ENCODE peak calls at places on chromosomes 6 and 20, in ten cellular contexts. S is heart left ventricle; E is colonic mucosa; Y is cardiac muscle cell; I is CD8-positive, alpha-beta T cell; U is effector memory CD4-positive, alpha-beta T cell; O is trophoblast cell; P is naive thymus-derived CD4-positive, alpha-beta T cell; X is ovary; Z is aorta. A is an unnamed sample.

GRCh38 chr20:5470943-5471342 is 154.2 kb upstream of the PROKR2 start:
- DNase-seq in S (no peak), E (no peak), Y (no peak), I (no peak), U (no peak), O (no peak), P (no peak), X (no peak), Z (no peak), A (no peak)

GRCh38 chr6:111114484-111114883 is 27.2 kb downstream of the SLC16A10 start:
- DNase-seq in S (no peak), E (no peak), Y (peak; percentile 16), I (no peak), U (no peak), O (no peak), P (peak; percentile 24), X (no peak), Z (no peak), A (no peak)

GRCh38 chr6:101296184-101296583 is 97.3 kb upstream of the GRIK2 start:
- DNase-seq in S (no peak), E (no peak), Y (peak; percentile 3), I (no peak), U (no peak), O (no peak), P (no peak), X (no peak), Z (no peak), A (no peak)

GRCh38 chr6:156427345-156427744 is 349.8 kb upstream of the ARID1B start:
- DNase-seq in S (peak; percentile 72), E (no peak), Y (peak; percentile 78), I (no peak), U (no peak), O (peak; percentile 2), P (no peak), X (no peak), Z (peak; percentile 78), A (peak; percentile 78)

GRCh38 chr6:96923400-96923799 is 1.1 kb upstream of the KLHL32 start:
- DNase-seq in S (no peak), E (no peak), Y (no peak), I (no peak), U (no peak), O (no peak), P (no peak), X (no peak), Z (no peak), A (no peak)

GRCh38 chr6:107576852-107577251 is 86.9 kb downstream of the SOBP start:
- DNase-seq in S (no peak), E (no peak), Y (peak; percentile 21), I (no peak), U (no peak), O (no peak), P (no peak), X (no peak), Z (no peak), A (no peak)

GRCh38 chr6:29757282-29757681 is 34.0 kb downstream of the HLA-F start:
- DNase-seq in S (no peak), E (peak; percentile 10), Y (no peak), I (no peak), U (no peak), O (no peak), P (no peak), X (no peak), Z (no peak), A (no peak)

GRCh38 chr6:156910938-156911337 is 133.8 kb downstream of the ARID1B start:
- DNase-seq in S (no peak), E (no peak), Y (no peak), I (no peak), U (no peak), O (no peak), P (no peak), X (no peak), Z (no peak), A (no peak)

GRCh38 chr20:45937765-45938164 is 3.3 kb downstream of the PCIF1 start:
- DNase-seq in S (no peak), E (no peak), Y (no peak), I (no peak), U (no peak), O (no peak), P (no peak), X (no peak), Z (no peak), A (no peak)

GRCh38 chr6:38283734-38284362 is 355.9 kb downstream of the BTBD9 start:
- DNase-seq in S (no peak), E (no peak), Y (no peak), I (no peak), U (no peak), O (no peak), P (no peak), X (no peak), Z (no peak), A (no peak)

GRCh38 chr6:20319520-20320357 is 81.9 kb upstream of the E2F3 start:
- DNase-seq in S (peak; percentile 48), E (peak; percentile 24), Y (no peak), I (peak; percentile 57), U (peak; percentile 53), O (no peak), P (peak; percentile 79), X (no peak), Z (no peak), A (no peak)

GRCh38 chr6:119110601-119111548 is 32.4 kb upstream of the FAM184A start:
- DNase-seq in S (no peak), E (peak; percentile 48), Y (peak; percentile 74), I (no peak), U (no peak), O (peak; percentile 63), P (peak; percentile 51), X (no peak), Z (no peak), A (no peak)

GRCh38 chr20:49889245-49889942 is 25.9 kb downstream of the SPATA2 start:
- DNase-seq in S (no peak), E (no peak), Y (no peak), I (no peak), U (no peak), O (no peak), P (no peak), X (peak; percentile 56), Z (peak; percentile 41), A (peak; percentile 64)

GRCh38 chr6:39452746-39453145 is 130.2 kb upstream of the KCNK16 start:
- DNase-seq in S (no peak), E (no peak), Y (no peak), I (no peak), U (no peak), O (no peak), P (no peak), X (no peak), Z (no peak), A (no peak)

GRCh38 chr6:111805511-111806181 is 67.6 kb downstream of the FYN start:
- DNase-seq in S (no peak), E (no peak), Y (peak; percentile 63), I (no peak), U (no peak), O (no peak), P (no peak), X (no peak), Z (no peak), A (no peak)

GRCh38 chr20:4088766-4089165 is 73.4 kb upstream of the RNF24 start:
- DNase-seq in S (no peak), E (no peak), Y (no peak), I (no peak), U (no peak), O (no peak), P (no peak), X (no peak), Z (no peak), A (no peak)

GRCh38 chr6:142550310-142550709 is 248.5 kb downstream of the ADGRG6 start:
- DNase-seq in S (no peak), E (no peak), Y (no peak), I (no peak), U (no peak), O (no peak), P (no peak), X (no peak), Z (no peak), A (no peak)

GRCh38 chr20:14948416-14948815 is 611.0 kb upstream of the FLRT3 start:
- DNase-seq in S (no peak), E (no peak), Y (no peak), I (no peak), U (no peak), O (no peak), P (no peak), X (no peak), Z (no peak), A (no peak)

DNA sequence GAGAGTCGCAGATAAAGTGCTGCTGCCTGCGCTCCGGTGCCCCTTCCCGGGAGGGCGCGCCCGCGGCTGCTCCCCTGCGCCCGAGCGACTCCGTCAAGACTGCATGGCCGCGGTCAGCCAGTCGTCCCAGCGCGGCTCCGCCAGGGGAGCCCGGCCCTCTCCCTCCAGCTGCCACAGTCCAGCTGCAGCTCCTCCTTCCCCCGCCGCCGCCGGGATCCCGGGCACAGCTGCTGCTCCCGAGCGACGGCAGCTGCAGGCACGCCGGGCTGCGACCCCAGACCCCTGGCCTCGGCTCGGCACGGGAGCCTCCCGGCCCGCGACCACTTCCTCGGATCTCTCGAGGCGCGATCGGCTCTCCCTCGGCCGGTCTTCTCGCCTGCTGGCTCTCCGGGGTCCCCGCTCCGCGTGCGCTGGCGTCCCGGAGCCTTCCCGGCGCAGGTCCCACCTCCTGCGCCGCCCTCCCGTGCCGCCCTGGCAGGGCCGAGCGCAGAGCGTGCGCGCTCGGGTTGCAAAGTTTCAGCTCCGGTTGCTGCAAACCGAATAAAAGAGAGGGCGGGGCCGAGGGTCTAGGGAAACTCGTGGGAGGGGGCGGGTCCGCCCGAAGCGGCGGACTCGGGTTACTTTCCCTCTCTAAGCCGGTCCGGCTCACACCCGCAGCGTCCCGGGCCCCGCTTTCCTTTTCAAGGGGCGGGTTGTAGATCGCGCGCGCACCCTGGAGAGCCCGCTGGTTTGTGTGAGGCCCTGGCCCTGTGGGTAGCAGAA is at the start of gene CNKSR3:
- DNase-seq in S (peak; percentile 91), E (peak; percentile 88), Y (peak; percentile 97), I (no peak), U (no peak), O (peak; percentile 73), P (no peak), X (peak; percentile 94), Z (peak; percentile 94), A (peak; percentile 90)
- H3K27ac ChIP-seq in S (peak within 1 kb of the TSS; percentile 89), E (peak within 1 kb of the TSS; percentile 97), Y (peak within 1 kb of the TSS; percentile 88), I (no peak within 1 kb of the TSS), U (no peak within 1 kb of the TSS), O (peak within 1 kb of the TSS; percentile 71), P (no peak within 1 kb of the TSS), X (peak within 1 kb of the TSS; percentile 76), Z (peak within 1 kb of the TSS; percentile 92), A (peak within 1 kb of the TSS; percentile 95)

GRCh38 chr20:61529354-61529753 is 277.3 kb downstream of the CDH4 start:
- DNase-seq in S (no peak), E (no peak), Y (no peak), I (no peak), U (no peak), O (no peak), P (no peak), X (no peak), Z (no peak), A (no peak)
- H3K27ac ChIP-seq in S (no peak overlapping the region), E (no peak overlapping the region), Y (no peak overlapping the region), I (no peak overlapping the region), U (no peak overlapping the region), O (no peak overlapping the region), P (no peak overlapping the region), X (no peak overlapping the region), Z (no peak overlapping the region), A (no peak overlapping the region)

GRCh38 chr20:59258103-59258705 is 42.2 kb upstream of the EDN3 start:
- DNase-seq in S (no peak), E (no peak), Y (no peak), I (no peak), U (no peak), O (no peak), P (peak; percentile 23), X (no peak), Z (no peak), A (no peak)
- H3K27ac ChIP-seq in S (no peak overlapping the region), E (no peak overlapping the region), Y (no peak overlapping the region), I (no peak overlapping the region), U (no peak overlapping the region), O (no peak overlapping the region), P (no peak overlapping the region), X (no peak overlapping the region), Z (no peak overlapping the region), A (no peak overlapping the region)

GRCh38 chr6:15352229-15352628 is 106.4 kb downstream of the JARID2 start:
- DNase-seq in S (no peak), E (no peak), Y (no peak), I (no peak), U (no peak), O (no peak), P (no peak), X (no peak), Z (no peak), A (no peak)
- H3K27ac ChIP-seq in S (no peak overlapping the region), E (no peak overlapping the region), Y (no peak overlapping the region), I (no peak overlapping the region), U (no peak overlapping the region), O (no peak overlapping the region), P (no peak overlapping the region), X (no peak overlapping the region), Z (no peak overlapping the region), A (no peak overlapping the region)

A was measured in coronary artery.